ENCODE peak calls at places on chromosomes 6 and 20, in seven cellular contexts. K is fibroblast of gingiva; V is HTR-8/SVneo; W is KBM-7; X is activated CD8-positive, alpha-beta memory T cell treated with anti-CD3 and anti-CD28 coated beads, Interleukin-2, amount 10 ng/mL, durations not matched to agents 7 days and 5 days; O is fibroblast of lung; G is aorta. Q is an unnamed sample.

GRCh38 chr6:13278184-13278583 is 50.2 kb downstream of the TBC1D7 start:
- DNase-seq in K (no peak), V (no peak), W (peak; percentile 53), X (no peak), O (no peak), G (no peak), Q (no peak)

GRCh38 chr20:41570552-41570951 is 47.6 kb downstream of the CHD6 start:
- DNase-seq in K (no peak), V (no peak), W (no peak), X (no peak), O (no peak), G (no peak), Q (no peak)

GRCh38 chr6:14722704-14723103 is 523.2 kb upstream of the JARID2 start:
- DNase-seq in K (no peak), V (no peak), W (no peak), X (peak; percentile 40), O (no peak), G (no peak), Q (no peak)

GRCh38 chr20:50379049-50379990 is 130.9 kb upstream of the PTPN1 start:
- DNase-seq in K (peak; percentile 84), V (peak; percentile 64), W (peak; percentile 78), X (no peak), O (peak; percentile 97), G (peak; percentile 94), Q (no peak)

GRCh38 chr20:32327087-32327681 is 30.9 kb upstream of the ASXL1 start:
- DNase-seq in K (no peak), V (no peak), W (no peak), X (no peak), O (peak; percentile 63), G (no peak), Q (no peak)

GRCh38 chr6:20038805-20039204 is 173.5 kb downstream of the MBOAT1 start:
- DNase-seq in K (no peak), V (no peak), W (no peak), X (no peak), O (no peak), G (no peak), Q (no peak)

GRCh38 chr6:4649728-4650127 is 126.5 kb upstream of the CDYL start:
- DNase-seq in K (no peak), V (no peak), W (no peak), X (no peak), O (no peak), G (no peak), Q (no peak)

GRCh38 chr20:22465622-22466446 is 118.5 kb downstream of the FOXA2 start:
- DNase-seq in K (no peak), V (no peak), W (no peak), X (no peak), O (no peak), G (no peak), Q (no peak)

GRCh38 chr6:47147836-47148344 is 105.8 kb upstream of the ADGRF1 start:
- DNase-seq in K (peak; percentile 22), V (no peak), W (no peak), X (no peak), O (peak; percentile 43), G (no peak), Q (no peak)

GRCh38 chr20:5143856-5144255 is 17.0 kb downstream of the CDS2 start:
- DNase-seq in K (no peak), V (no peak), W (no peak), X (no peak), O (no peak), G (no peak), Q (no peak)

GRCh38 chr20:44610313-44610965 is 28.1 kb downstream of the PKIG start:
- DNase-seq in K (no peak), V (no peak), W (peak; percentile 41), X (no peak), O (no peak), G (no peak), Q (no peak)

GRCh38 chr6:90086517-90086916 is 192.2 kb downstream of the GJA10 start:
- DNase-seq in K (no peak), V (no peak), W (no peak), X (no peak), O (no peak), G (no peak), Q (no peak)

Q was measured in activated CD4-positive, alpha-beta memory T cell treated with anti-CD3 and anti-CD28 coated beads, Interleukin-2, amount 10 ng/mL, durations not matched to agents 7 days and 5 days.